ENCODE peak calls at places on chromosome 15, in nine cellular contexts. B is kidney epithelial cell, S is cardiac muscle cell, W is GM23338, U is heart left ventricle, O is esophagus squamous epithelium, Z is adrenal gland, Q is mesendoderm, A is astrocyte. N is an unnamed sample.

GRCh38 chr15:90660195-90660995 is 56.8 kb upstream of the BLM start:
- DNase-seq in B (peak; percentile 54), S (no peak), W (no peak), U (peak; percentile 81), O (peak; percentile 12), Z (peak; percentile 93), Q (peak; percentile 78), A (peak; percentile 84), N (peak; percentile 28)

GRCh38 chr15:66761723-66762595 is 59.9 kb downstream of the SMAD6 start:
- DNase-seq in B (no peak), S (no peak), W (no peak), U (no peak), O (no peak), Z (no peak), Q (no peak), A (peak; percentile 45), N (no peak)

GRCh38 chr15:28974142-28974541 is 88.4 kb downstream of the APBA2 start:
- DNase-seq in B (no peak), S (no peak), W (no peak), U (no peak), O (no peak), Z (no peak), Q (no peak), A (no peak), N (no peak)

GRCh38 chr15:56241374-56242085 is 2.1 kb downstream of the RFX7 start:
- DNase-seq in B (no peak), S (no peak), W (no peak), U (no peak), O (no peak), Z (no peak), Q (no peak), A (no peak), N (peak; percentile 4)

GRCh38 chr15:67149068-67149841 is 83.9 kb downstream of the SMAD3 start:
- DNase-seq in B (no peak), S (no peak), W (peak; percentile 49), U (no peak), O (no peak), Z (no peak), Q (no peak), A (no peak), N (no peak)

GRCh38 chr15:66563126-66563525 is 2.7 kb downstream of the LCTL start:
- DNase-seq in B (no peak), S (no peak), W (no peak), U (no peak), O (no peak), Z (no peak), Q (no peak), A (no peak), N (no peak)

GRCh38 chr15:91291673-91292072 is 191.6 kb downstream of the SV2B start:
- DNase-seq in B (no peak), S (no peak), W (peak; percentile 67), U (no peak), O (no peak), Z (no peak), Q (peak; percentile 71), A (no peak), N (no peak)

GRCh38 chr15:57322602-57323250 is 53.6 kb upstream of the CGNL1 start:
- DNase-seq in B (no peak), S (no peak), W (no peak), U (no peak), O (no peak), Z (no peak), Q (no peak), A (no peak), N (no peak)

GRCh38 chr15:30941520-30941919 is 37.8 kb downstream of the FAN1 start:
- DNase-seq in B (no peak), S (no peak), W (peak; percentile 54), U (no peak), O (no peak), Z (no peak), Q (peak; percentile 32), A (no peak), N (no peak)
- H3K36me3 ChIP-seq in B (peaks cover 4% of the 10 kb centered on the region), S (peaks cover 63% of the 10 kb centered on the region), W (peaks cover 23% of the 10 kb centered on the region), U (peaks cover 100% of the 10 kb centered on the region), O (peaks cover 28% of the 10 kb centered on the region), Z (peaks cover 76% of the 10 kb centered on the region), Q (peaks cover 14% of the 10 kb centered on the region), A (peaks cover 48% of the 10 kb centered on the region), N (peaks cover 68% of the 10 kb centered on the region)

DNA sequence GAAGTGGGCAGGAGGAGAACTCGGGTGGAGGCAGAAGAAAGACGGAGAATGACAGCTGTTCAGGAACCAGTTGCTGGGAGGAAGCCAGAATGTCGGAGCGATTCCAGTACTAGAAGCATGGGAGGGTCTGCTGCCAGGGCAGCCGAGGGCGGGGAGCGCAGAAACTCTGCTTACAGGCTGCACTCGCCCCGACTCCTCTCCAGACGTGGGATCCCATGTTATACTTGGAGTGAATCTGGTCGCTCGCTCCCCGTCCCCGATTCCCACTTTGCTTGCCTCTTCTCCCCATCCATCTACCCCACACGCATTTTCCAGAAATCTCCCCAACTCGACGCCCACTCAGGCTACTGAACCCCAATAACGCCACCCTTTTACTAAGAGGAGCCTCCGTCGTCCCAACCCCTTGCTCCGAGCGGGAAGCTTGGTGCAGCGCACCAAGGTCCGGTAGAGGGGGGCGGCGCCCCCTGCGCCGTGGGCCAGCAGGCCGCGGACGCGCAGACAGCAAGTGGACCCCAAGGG is 655 bp downstream of the GATM start:
- DNase-seq in B (no peak), S (peak; percentile 64), W (peak; percentile 52), U (peak; percentile 71), O (no peak), Z (peak; percentile 45), Q (peak; percentile 21), A (no peak), N (no peak)
- H3K27me3 ChIP-seq in B (peaks cover 12% of the 10 kb centered on the region), S (peaks cover 26% of the 10 kb centered on the region), W (peaks cover 64% of the 10 kb centered on the region), U (no peaks in the 10 kb centered on the region), O (no peaks in the 10 kb centered on the region), Z (no peaks in the 10 kb centered on the region), Q (peaks cover 8% of the 10 kb centered on the region), A (peaks cover 49% of the 10 kb centered on the region), N (peaks cover 45% of the 10 kb centered on the region)

GRCh38 chr15:99169769-99170311 is 65.0 kb downstream of the SYNM start:
- DNase-seq in B (no peak), S (peak; percentile 17), W (no peak), U (no peak), O (no peak), Z (no peak), Q (no peak), A (peak; percentile 90), N (no peak)
- H3K36me3 ChIP-seq in B (no peaks in the 10 kb centered on the region), S (no peaks in the 10 kb centered on the region), W (no peaks in the 10 kb centered on the region), U (peaks cover 55% of the 10 kb centered on the region), O (peaks cover 7% of the 10 kb centered on the region), Z (peaks cover 11% of the 10 kb centered on the region), Q (no peaks in the 10 kb centered on the region), A (peaks cover 13% of the 10 kb centered on the region), N (no peaks in the 10 kb centered on the region)

DNA sequence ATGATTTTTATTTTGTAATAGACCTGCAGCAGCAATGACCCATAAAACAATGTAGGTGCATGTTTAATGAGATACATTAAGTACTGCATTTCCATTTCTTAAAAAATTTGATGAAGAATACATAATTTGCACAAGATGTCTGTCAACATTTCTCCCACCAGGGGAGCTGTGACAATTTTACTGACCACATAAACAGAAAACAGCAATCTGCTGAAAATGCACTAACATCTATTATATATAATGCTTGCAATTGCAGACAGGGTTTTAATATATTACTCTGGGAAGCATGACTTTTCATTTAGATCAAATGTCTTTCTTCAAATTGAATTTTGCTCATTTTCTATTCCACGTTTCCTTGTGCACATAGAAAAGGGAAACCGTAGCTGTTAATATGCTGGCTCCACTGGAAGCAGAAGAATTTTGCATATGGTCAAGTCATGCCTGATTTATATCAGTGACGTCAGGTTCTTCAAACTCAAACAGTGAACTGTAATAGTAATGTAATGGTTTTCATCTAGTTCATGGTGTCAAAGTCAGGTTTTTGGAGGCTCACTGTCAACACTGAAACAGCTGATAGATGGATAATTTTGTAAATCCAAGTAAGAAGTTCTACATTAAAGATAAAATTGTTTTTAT is 79.8 kb upstream of the IGF1R start:
- DNase-seq in B (no peak), S (no peak), W (no peak), U (no peak), O (no peak), Z (no peak), Q (no peak), A (no peak), N (no peak)
- H3K27me3 ChIP-seq in B (peaks cover 2% of the 10 kb centered on the region), S (no peaks in the 10 kb centered on the region), W (no peaks in the 10 kb centered on the region), U (no peaks in the 10 kb centered on the region), O (no peaks in the 10 kb centered on the region), Z (peaks cover 15% of the 10 kb centered on the region), Q (no peaks in the 10 kb centered on the region), A (peaks cover 2% of the 10 kb centered on the region), N (no peaks in the 10 kb centered on the region)

DNA sequence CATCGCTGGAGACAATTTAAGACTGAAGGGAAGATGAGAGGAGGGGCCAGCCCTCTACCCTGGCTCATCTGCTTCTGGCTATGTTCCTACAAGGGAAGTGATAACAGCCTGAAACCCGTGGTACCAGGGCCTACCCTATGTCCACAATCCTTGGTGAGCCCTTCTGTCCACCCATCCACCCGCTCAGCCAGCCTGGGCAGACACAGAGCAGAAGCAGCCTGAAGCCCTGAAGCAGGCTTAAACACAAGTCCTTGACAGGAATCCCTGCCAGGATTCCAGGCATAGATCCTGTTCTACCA is 15.4 kb downstream of the CLK3 start:
- DNase-seq in B (no peak), S (no peak), W (no peak), U (no peak), O (no peak), Z (no peak), Q (no peak), A (no peak), N (no peak)
- H3K36me3 ChIP-seq in B (peaks cover 4% of the 10 kb centered on the region), S (peaks cover 60% of the 10 kb centered on the region), W (peaks cover 19% of the 10 kb centered on the region), U (peaks cover 99% of the 10 kb centered on the region), O (peaks cover 36% of the 10 kb centered on the region), Z (peaks cover 98% of the 10 kb centered on the region), Q (peaks cover 9% of the 10 kb centered on the region), A (peaks cover 40% of the 10 kb centered on the region), N (peaks cover 51% of the 10 kb centered on the region)

DNA sequence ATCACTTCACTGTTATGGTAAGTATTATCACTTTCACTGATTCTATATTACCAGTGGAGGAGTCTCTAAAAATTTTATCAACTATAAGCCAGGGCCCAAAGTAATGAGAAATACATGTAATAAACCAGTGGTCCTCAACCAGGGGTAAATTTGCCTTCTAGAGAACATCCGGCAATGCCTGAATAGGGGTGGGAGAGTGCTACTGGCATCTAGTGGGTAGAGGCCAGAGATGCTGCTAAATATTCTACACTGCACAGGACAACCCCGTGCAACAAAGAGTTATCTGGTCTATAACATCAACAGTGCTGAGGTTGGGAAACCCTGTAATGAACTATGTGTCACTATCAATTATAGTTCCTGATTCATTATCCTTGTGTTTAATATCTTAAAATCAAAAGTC is 2.2 kb downstream of the LYSMD2 start:
- DNase-seq in B (no peak), S (no peak), W (no peak), U (no peak), O (no peak), Z (no peak), Q (no peak), A (no peak), N (peak; percentile 36)
- H3K27me3 ChIP-seq in B (no peaks in the 10 kb centered on the region), S (peaks cover 37% of the 10 kb centered on the region), W (peaks cover 42% of the 10 kb centered on the region), U (no peaks in the 10 kb centered on the region), O (no peaks in the 10 kb centered on the region), Z (no peaks in the 10 kb centered on the region), Q (peaks cover 5% of the 10 kb centered on the region), A (no peaks in the 10 kb centered on the region), N (no peaks in the 10 kb centered on the region)

DNA sequence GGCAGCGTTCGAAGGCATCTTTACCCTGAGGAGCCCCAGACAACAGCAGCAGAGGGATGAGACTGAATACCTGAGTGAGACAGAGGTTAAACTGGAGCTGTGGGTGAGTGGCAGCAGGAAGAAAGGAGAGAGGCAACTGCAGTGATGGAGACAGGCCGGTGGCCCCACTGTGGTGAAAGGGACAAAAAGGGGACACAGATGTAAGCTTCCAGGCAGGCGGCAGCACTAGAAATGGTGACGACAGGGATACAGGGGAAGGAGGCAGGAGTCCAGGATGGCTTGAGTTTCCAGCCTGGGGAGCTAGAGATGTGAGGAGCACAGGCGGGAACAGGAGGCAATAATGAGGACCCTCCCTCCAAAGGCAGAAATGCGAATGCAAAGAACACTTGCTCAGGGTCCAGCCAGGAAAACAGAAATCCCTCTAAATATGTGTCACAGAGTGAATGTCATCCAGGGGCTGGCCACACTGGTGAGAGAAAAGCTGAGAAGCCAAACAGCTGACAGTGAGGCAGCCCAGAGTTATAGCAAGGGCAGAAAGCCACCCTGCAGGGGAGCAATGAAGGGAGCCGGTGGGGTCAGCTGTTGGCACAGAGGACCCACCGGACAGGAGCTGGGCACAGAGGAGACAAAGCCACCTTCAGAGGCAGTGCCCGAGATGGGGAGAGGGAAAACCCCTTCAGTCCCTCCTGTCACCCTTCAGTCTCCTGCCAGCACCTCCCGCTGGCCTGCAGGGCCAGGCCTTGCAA is 70.1 kb downstream of the TBC1D2B start:
- DNase-seq in B (no peak), S (no peak), W (no peak), U (no peak), O (no peak), Z (no peak), Q (no peak), A (no peak), N (no peak)
- H3K36me3 ChIP-seq in B (peaks cover 3% of the 10 kb centered on the region), S (no peaks in the 10 kb centered on the region), W (peaks cover 4% of the 10 kb centered on the region), U (peaks cover 56% of the 10 kb centered on the region), O (peaks cover 6% of the 10 kb centered on the region), Z (peaks cover 72% of the 10 kb centered on the region), Q (no peaks in the 10 kb centered on the region), A (peaks cover 22% of the 10 kb centered on the region), N (peaks cover 77% of the 10 kb centered on the region)

N was measured in CD4-positive, alpha-beta memory T cell.